ENCODE peak calls at places on chromosomes 2 and 18, in six cellular contexts. One of them, this sample, is unnamed.
A peak's percentile ranks its signal among the peaks of the same experiment; 100 is the strongest.

GRCh38 chr2:216740557-216741222 is 45.3 kb upstream of the IGFBP5 start:
- DNase-seq in H1: no peak
- DNase-seq in HepG2: peak; percentile 47
- DNase-seq in K562: no peak
- DNase-seq in GM12878: no peak
- DNase-seq in GM12891: no peak
- DNase-seq in this sample: no peak

GRCh38 chr2:240127351-240127750 is 8.8 kb downstream of the COPS9 start:
- DNase-seq in HepG2: no peak
- DNase-seq in K562: no peak
- DNase-seq in GM12891: no peak
- DNase-seq in H1: no peak
- DNase-seq in GM12878: no peak
- DNase-seq in this sample: no peak

GRCh38 chr2:136479696-136480095 is 285.6 kb upstream of the THSD7B start:
- DNase-seq in GM12878: no peak
- DNase-seq in K562: no peak
- DNase-seq in H1: no peak
- DNase-seq in HepG2: no peak
- DNase-seq in GM12891: no peak
- DNase-seq in this sample: no peak

GRCh38 chr2:220660277-220661155 is 911.6 kb downstream of the EPHA4 start:
- DNase-seq in HepG2: no peak
- DNase-seq in K562: no peak
- DNase-seq in GM12878: no peak
- DNase-seq in H1: no peak
- DNase-seq in GM12891: no peak
- DNase-seq in this sample: no peak

GRCh38 chr2:207970825-207971142 is 54.5 kb downstream of the PLEKHM3 start:
- DNase-seq in GM12891: no peak
- DNase-seq in GM12878: no peak
- DNase-seq in H1: no peak
- DNase-seq in K562: no peak
- DNase-seq in HepG2: no peak
- DNase-seq in this sample: no peak

GRCh38 chr2:63465633-63466032 is 122.6 kb downstream of the WDPCP start:
- DNase-seq in HepG2: no peak
- DNase-seq in GM12891: no peak
- DNase-seq in GM12878: no peak
- DNase-seq in K562: no peak
- DNase-seq in H1: no peak
- DNase-seq in this sample: no peak

GRCh38 chr2:230160112-230160660 is 59.6 kb downstream of the SP110 start:
- DNase-seq in GM12891: peak; percentile 33
- DNase-seq in H1: peak; percentile 31
- DNase-seq in GM12878: peak; percentile 9
- DNase-seq in K562: peak; percentile 53
- DNase-seq in HepG2: peak; percentile 37
- DNase-seq in this sample: peak; percentile 44

GRCh38 chr18:42437646-42438045 is 482.6 kb downstream of the PIK3C3 start:
- DNase-seq in K562: no peak
- DNase-seq in H1: no peak
- DNase-seq in HepG2: no peak
- DNase-seq in GM12891: no peak
- DNase-seq in GM12878: no peak
- DNase-seq in this sample: no peak

GRCh38 chr2:152171733-152172132 is 3.8 kb downstream of the STAM2 start:
- DNase-seq in K562: no peak
- DNase-seq in HepG2: no peak
- DNase-seq in H1: no peak
- DNase-seq in GM12878: no peak
- DNase-seq in GM12891: no peak
- DNase-seq in this sample: no peak

GRCh38 chr2:36482576-36483214 is 115.3 kb downstream of the FEZ2 start:
- DNase-seq in GM12891: no peak
- DNase-seq in GM12878: no peak
- DNase-seq in H1: no peak
- DNase-seq in K562: no peak
- DNase-seq in HepG2: peak; percentile 76
- DNase-seq in this sample: no peak

GRCh38 chr2:99066075-99066557 is 75.4 kb upstream of the C2orf15 start:
- DNase-seq in H1: no peak
- DNase-seq in GM12878: peak; percentile 47
- DNase-seq in K562: peak; percentile 6
- DNase-seq in GM12891: no peak
- DNase-seq in HepG2: peak; percentile 63
- DNase-seq in this sample: no peak

GRCh38 chr2:50065845-50066244 is 911.5 kb upstream of the FSHR start:
- DNase-seq in GM12878: no peak
- DNase-seq in GM12891: no peak
- DNase-seq in HepG2: no peak
- DNase-seq in H1: no peak
- DNase-seq in K562: no peak
- DNase-seq in this sample: no peak

GRCh38 chr2:234181128-234181527 is 130.6 kb downstream of the SPP2 start:
- DNase-seq in H1: no peak
- DNase-seq in HepG2: no peak
- DNase-seq in GM12878: no peak
- DNase-seq in GM12891: no peak
- DNase-seq in K562: no peak
- DNase-seq in this sample: no peak

GRCh38 chr2:109238580-109238979 is 109.6 kb downstream of the SH3RF3 start:
- DNase-seq in K562: no peak
- DNase-seq in GM12878: peak; percentile 59
- DNase-seq in GM12891: no peak
- DNase-seq in HepG2: no peak
- DNase-seq in H1: no peak
- DNase-seq in this sample: peak; percentile 31

DNA sequence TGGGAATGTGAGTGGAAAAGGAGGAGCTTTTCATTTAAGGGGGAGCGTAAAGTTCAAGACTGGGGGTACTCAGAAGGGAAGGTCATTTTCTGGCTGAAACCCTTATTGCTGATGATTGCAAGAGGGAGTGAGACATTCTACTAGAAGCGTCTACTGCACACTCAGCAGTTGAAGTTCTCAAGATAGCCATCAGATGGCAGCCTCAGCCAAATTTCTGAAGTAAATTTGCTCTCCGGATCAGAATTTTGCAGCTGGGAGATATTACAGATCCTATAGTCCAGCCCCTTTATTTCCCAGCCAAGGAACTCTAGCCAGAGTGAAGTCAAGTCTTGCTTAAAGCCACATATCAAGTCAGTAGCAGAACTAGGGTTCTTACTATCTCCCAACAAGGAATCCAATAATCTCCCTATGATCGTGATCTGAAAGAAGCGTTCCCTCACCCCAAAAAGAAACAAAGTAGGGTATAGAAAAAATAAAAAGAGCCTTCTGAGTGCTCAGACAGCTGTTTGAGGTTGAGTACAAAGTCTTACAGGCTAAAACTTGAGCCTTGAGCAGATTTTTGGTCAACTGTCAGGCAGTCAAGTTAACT is 24.0 kb downstream of the RAX start:
- DNase-seq in HepG2: peak; percentile 58
- DNase-seq in GM12878: no peak
- DNase-seq in GM12891: peak; percentile 33
- DNase-seq in K562: peak; percentile 16
- DNase-seq in H1: no peak
- DNase-seq in this sample: no peak
- TF ChIP-seq TAF1 in HepG2: no peak
- TF ChIP-seq TAF1 in GM12878: no peak
- TF ChIP-seq TAF1 in GM12891: no peak
- TF ChIP-seq TAF1 in K562: no peak
- TF ChIP-seq TAF1 in H1: no peak
- TF ChIP-seq TAF1 in this sample: no peak

GRCh38 chr2:127175821-127176354 is 44.2 kb downstream of the CYP27C1 start:
- DNase-seq in H1: no peak
- DNase-seq in HepG2: no peak
- DNase-seq in GM12891: no peak
- DNase-seq in GM12878: no peak
- DNase-seq in K562: no peak
- DNase-seq in this sample: no peak
- TF ChIP-seq POLR2AphosphoS5 in H1: no peak
- TF ChIP-seq POLR2AphosphoS5 in HepG2: no peak
- TF ChIP-seq POLR2AphosphoS5 in GM12891: no peak
- TF ChIP-seq POLR2AphosphoS5 in GM12878: no peak
- TF ChIP-seq POLR2AphosphoS5 in K562: no peak
- TF ChIP-seq POLR2AphosphoS5 in this sample: no peak

GRCh38 chr2:226790006-226790405 is 9.6 kb downstream of the IRS1 start:
- DNase-seq in H1: no peak
- DNase-seq in K562: no peak
- DNase-seq in GM12878: no peak
- DNase-seq in HepG2: no peak
- DNase-seq in GM12891: no peak
- DNase-seq in this sample: no peak

GRCh38 chr2:226791056-226791486 is 8.5 kb downstream of the IRS1 start:
- DNase-seq in HepG2: no peak
- DNase-seq in GM12891: no peak
- DNase-seq in K562: no peak
- DNase-seq in H1: no peak
- DNase-seq in GM12878: peak; percentile 30
- DNase-seq in this sample: no peak

GRCh38 chr2:226792155-226792871 is 7.3 kb downstream of the IRS1 start:
- DNase-seq in GM12891: no peak
- DNase-seq in HepG2: no peak
- DNase-seq in GM12878: no peak
- DNase-seq in K562: no peak
- DNase-seq in H1: no peak
- DNase-seq in this sample: no peak

GRCh38 chr2:226790436-226790835 is 9.2 kb downstream of the IRS1 start:
- DNase-seq in K562: no peak
- DNase-seq in H1: no peak
- DNase-seq in HepG2: no peak
- DNase-seq in GM12891: no peak
- DNase-seq in GM12878: no peak
- DNase-seq in this sample: no peak

GRCh38 chr2:226791487-226792081 is 8.0 kb downstream of the IRS1 start:
- DNase-seq in H1: no peak
- DNase-seq in HepG2: no peak
- DNase-seq in K562: peak; percentile 97
- DNase-seq in GM12891: peak; percentile 99
- DNase-seq in GM12878: peak; percentile 19
- DNase-seq in this sample: peak; percentile 98
- TF ChIP-seq POLR2A in H1: no peak
- TF ChIP-seq POLR2A in HepG2: no peak
- TF ChIP-seq POLR2A in K562: peak; percentile 66
- TF ChIP-seq POLR2A in GM12891: no peak
- TF ChIP-seq POLR2A in GM12878: peak; percentile 79
- TF ChIP-seq POLR2A in this sample: peak; percentile 57

GRCh38 chr2:126495189-126495588 is 160.8 kb upstream of the GYPC start:
- DNase-seq in HepG2: no peak
- DNase-seq in H1: no peak
- DNase-seq in GM12891: no peak
- DNase-seq in K562: no peak
- DNase-seq in GM12878: no peak
- DNase-seq in this sample: no peak

GRCh38 chr2:126494593-126494992 is 161.4 kb upstream of the GYPC start:
- DNase-seq in K562: no peak
- DNase-seq in HepG2: no peak
- DNase-seq in GM12878: no peak
- DNase-seq in GM12891: no peak
- DNase-seq in H1: no peak
- DNase-seq in this sample: no peak

GRCh38 chr2:126496493-126496892 is 159.5 kb upstream of the GYPC start:
- DNase-seq in GM12891: no peak
- DNase-seq in GM12878: peak; percentile 72
- DNase-seq in K562: no peak
- DNase-seq in HepG2: no peak
- DNase-seq in H1: no peak
- DNase-seq in this sample: no peak
- TF ChIP-seq TAF1 in GM12891: no peak
- TF ChIP-seq TAF1 in GM12878: no peak
- TF ChIP-seq TAF1 in K562: no peak
- TF ChIP-seq TAF1 in HepG2: no peak
- TF ChIP-seq TAF1 in H1: no peak
- TF ChIP-seq TAF1 in this sample: no peak

DNA sequence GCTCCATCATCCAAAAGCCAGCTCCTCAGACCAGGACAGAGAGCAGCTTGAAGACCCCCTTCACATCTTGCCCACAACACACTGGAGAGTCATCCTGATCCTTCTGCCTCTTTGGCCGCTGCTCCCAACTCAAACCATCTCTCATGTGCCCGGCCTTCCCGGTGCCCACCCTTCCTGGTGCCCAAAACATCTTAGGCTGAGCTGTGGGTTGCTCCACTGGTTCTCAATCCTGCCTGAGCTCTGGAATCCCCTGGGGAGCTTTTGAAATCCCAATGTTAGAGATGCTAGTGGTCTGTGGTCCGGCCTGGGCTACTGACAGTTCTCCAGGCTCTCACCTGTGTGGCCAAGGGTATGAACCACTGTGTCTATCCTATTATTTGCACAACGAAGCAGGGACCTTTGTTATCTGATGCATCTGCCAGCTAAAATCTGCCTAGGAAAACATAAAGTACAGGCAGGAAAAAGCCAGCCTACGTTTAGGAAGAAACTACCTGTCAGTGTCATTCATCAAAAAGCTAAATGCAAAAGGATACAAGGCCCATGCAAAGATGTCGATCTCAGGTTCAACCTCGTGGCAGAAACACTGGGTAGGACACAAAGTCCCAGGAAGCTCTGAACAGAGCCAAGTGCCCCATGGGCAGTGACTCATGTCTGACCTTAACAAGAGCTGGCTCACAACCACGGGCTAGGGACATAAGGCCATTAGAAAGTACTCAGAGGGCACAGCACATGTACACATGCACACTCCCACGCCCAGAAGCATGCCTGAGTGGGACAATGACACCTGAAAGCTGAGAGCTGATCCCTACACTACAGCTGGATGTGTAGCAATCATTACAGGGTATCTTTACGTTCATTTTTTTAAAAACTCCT is 30.8 kb downstream of the TBC1D8 start:
- DNase-seq in K562: no peak
- DNase-seq in GM12878: no peak
- DNase-seq in H1: no peak
- DNase-seq in HepG2: peak; percentile 98
- DNase-seq in GM12891: no peak
- DNase-seq in this sample: no peak
- TF ChIP-seq POLR2AphosphoS5 in K562: no peak
- TF ChIP-seq POLR2AphosphoS5 in GM12878: no peak
- TF ChIP-seq POLR2AphosphoS5 in H1: no peak
- TF ChIP-seq POLR2AphosphoS5 in HepG2: peak; percentile 26
- TF ChIP-seq POLR2AphosphoS5 in GM12891: no peak
- TF ChIP-seq POLR2AphosphoS5 in this sample: no peak

GRCh38 chr2:43225788-43226557 is 433 bp downstream of the ZFP36L2 start:
- DNase-seq in GM12891: no peak
- DNase-seq in GM12878: no peak
- DNase-seq in K562: peak; percentile 73
- DNase-seq in HepG2: peak; percentile 77
- DNase-seq in H1: no peak
- DNase-seq in this sample: peak; percentile 71
- TF ChIP-seq POLR2A in GM12891: no peak
- TF ChIP-seq POLR2A in GM12878: no peak
- TF ChIP-seq POLR2A in K562: peak; percentile 34
- TF ChIP-seq POLR2A in HepG2: peak; percentile 49
- TF ChIP-seq POLR2A in H1: no peak
- TF ChIP-seq POLR2A in this sample: peak; percentile 22

GRCh38 chr2:197360744-197361156 is 50.2 kb upstream of the ANKRD44 start:
- DNase-seq in K562: no peak
- DNase-seq in HepG2: no peak
- DNase-seq in GM12878: no peak
- DNase-seq in GM12891: no peak
- DNase-seq in H1: no peak
- DNase-seq in this sample: no peak
- TF ChIP-seq TAF1 in K562: no peak
- TF ChIP-seq TAF1 in HepG2: no peak
- TF ChIP-seq TAF1 in GM12878: no peak
- TF ChIP-seq TAF1 in GM12891: no peak
- TF ChIP-seq TAF1 in H1: no peak
- TF ChIP-seq TAF1 in this sample: no peak